ENCODE peak calls at places on chromosomes 6 and 20, in seven cellular contexts. F is fibroblast of mammary gland, S is right lobe of liver, X is retinal pigment epithelial cell, Z is psoas muscle, A is AG09309, O is hepatocyte. V is an unnamed sample.

GRCh38 chr20:24657211-24657610 is 187.8 kb downstream of the SYNDIG1 start:
- DNase-seq in F (peak; percentile 60), S (no peak), X (no peak), Z (no peak), A (no peak), O (peak; percentile 16), V (no peak)

GRCh38 chr6:166318649-166319600 is 10.7 kb upstream of the PRR18 start:
- DNase-seq in F (no peak), S (no peak), X (no peak), Z (no peak), A (no peak), O (no peak), V (no peak)

GRCh38 chr20:6576721-6577120 is 190.8 kb upstream of the BMP2 start:
- DNase-seq in F (peak; percentile 19), S (no peak), X (no peak), Z (no peak), A (no peak), O (no peak), V (no peak)

GRCh38 chr20:58482416-58482815 is 32.8 kb downstream of the APCDD1L start:
- DNase-seq in F (peak; percentile 37), S (no peak), X (no peak), Z (no peak), A (no peak), O (no peak), V (no peak)

GRCh38 chr6:126804255-126805064 is 314.0 kb upstream of the RSPO3 start:
- DNase-seq in F (peak; percentile 66), S (no peak), X (no peak), Z (no peak), A (no peak), O (peak; percentile 61), V (peak; percentile 4)

GRCh38 chr6:105302617-105303128 is 100.2 kb downstream of the PREP start:
- DNase-seq in F (no peak), S (no peak), X (no peak), Z (no peak), A (no peak), O (no peak), V (no peak)

GRCh38 chr6:141610741-141611140 is 522.0 kb upstream of the GJE1 start:
- DNase-seq in F (peak; percentile 29), S (no peak), X (no peak), Z (no peak), A (no peak), O (no peak), V (no peak)

GRCh38 chr20:10710995-10711775 is 37.4 kb upstream of the JAG1 start:
- DNase-seq in F (no peak), S (no peak), X (no peak), Z (no peak), A (no peak), O (peak; percentile 55), V (no peak)

GRCh38 chr6:20953019-20953418 is 418.8 kb downstream of the CDKAL1 start:
- DNase-seq in F (no peak), S (no peak), X (no peak), Z (no peak), A (no peak), O (no peak), V (no peak)

GRCh38 chr20:33697129-33697528 is 10.9 kb upstream of the E2F1 start:
- DNase-seq in F (peak; percentile 82), S (no peak), X (no peak), Z (peak; percentile 65), A (no peak), O (no peak), V (no peak)

GRCh38 chr6:87908978-87909802 is 138.5 kb upstream of the SPACA1 start:
- DNase-seq in F (no peak), S (no peak), X (no peak), Z (no peak), A (no peak), O (no peak), V (no peak)

GRCh38 chr6:142395768-142396231 is 94.0 kb downstream of the ADGRG6 start:
- DNase-seq in F (no peak), S (no peak), X (no peak), Z (no peak), A (no peak), O (no peak), V (peak; percentile 8)

GRCh38 chr20:12455152-12455551 is 537.5 kb downstream of the BTBD3 start:
- DNase-seq in F (no peak), S (no peak), X (no peak), Z (no peak), A (no peak), O (peak; percentile 14), V (no peak)

GRCh38 chr6:56374841-56375369 is 127.5 kb upstream of the COL21A1 start:
- DNase-seq in F (peak; percentile 87), S (no peak), X (no peak), Z (no peak), A (peak; percentile 27), O (no peak), V (no peak)

GRCh38 chr6:169075211-169075621 is 178.4 kb downstream of the THBS2 start:
- DNase-seq in F (peak; percentile 90), S (no peak), X (no peak), Z (peak; percentile 66), A (peak; percentile 86), O (peak; percentile 35), V (no peak)

GRCh38 chr6:31170987-31171671 is 647 bp upstream of the POU5F1 start:
- DNase-seq in F (no peak), S (no peak), X (no peak), Z (no peak), A (no peak), O (no peak), V (no peak)

GRCh38 chr20:32521780-32522524 is 63.2 kb downstream of the NOL4L start:
- DNase-seq in F (peak; percentile 42), S (peak; percentile 74), X (no peak), Z (peak; percentile 45), A (no peak), O (peak; percentile 92), V (no peak)

GRCh38 chr6:27452496-27452897 is 20.4 kb downstream of the ZNF184 start:
- DNase-seq in F (peak; percentile 24), S (no peak), X (no peak), Z (no peak), A (no peak), O (no peak), V (no peak)

GRCh38 chr6:73028124-73028766 is 197.1 kb downstream of the KHDC1L start:
- DNase-seq in F (no peak), S (no peak), X (no peak), Z (no peak), A (no peak), O (no peak), V (no peak)

GRCh38 chr6:38179300-38179699 is 359.8 kb downstream of the ZFAND3 start:
- DNase-seq in F (no peak), S (no peak), X (no peak), Z (no peak), A (no peak), O (no peak), V (no peak)

DNA sequence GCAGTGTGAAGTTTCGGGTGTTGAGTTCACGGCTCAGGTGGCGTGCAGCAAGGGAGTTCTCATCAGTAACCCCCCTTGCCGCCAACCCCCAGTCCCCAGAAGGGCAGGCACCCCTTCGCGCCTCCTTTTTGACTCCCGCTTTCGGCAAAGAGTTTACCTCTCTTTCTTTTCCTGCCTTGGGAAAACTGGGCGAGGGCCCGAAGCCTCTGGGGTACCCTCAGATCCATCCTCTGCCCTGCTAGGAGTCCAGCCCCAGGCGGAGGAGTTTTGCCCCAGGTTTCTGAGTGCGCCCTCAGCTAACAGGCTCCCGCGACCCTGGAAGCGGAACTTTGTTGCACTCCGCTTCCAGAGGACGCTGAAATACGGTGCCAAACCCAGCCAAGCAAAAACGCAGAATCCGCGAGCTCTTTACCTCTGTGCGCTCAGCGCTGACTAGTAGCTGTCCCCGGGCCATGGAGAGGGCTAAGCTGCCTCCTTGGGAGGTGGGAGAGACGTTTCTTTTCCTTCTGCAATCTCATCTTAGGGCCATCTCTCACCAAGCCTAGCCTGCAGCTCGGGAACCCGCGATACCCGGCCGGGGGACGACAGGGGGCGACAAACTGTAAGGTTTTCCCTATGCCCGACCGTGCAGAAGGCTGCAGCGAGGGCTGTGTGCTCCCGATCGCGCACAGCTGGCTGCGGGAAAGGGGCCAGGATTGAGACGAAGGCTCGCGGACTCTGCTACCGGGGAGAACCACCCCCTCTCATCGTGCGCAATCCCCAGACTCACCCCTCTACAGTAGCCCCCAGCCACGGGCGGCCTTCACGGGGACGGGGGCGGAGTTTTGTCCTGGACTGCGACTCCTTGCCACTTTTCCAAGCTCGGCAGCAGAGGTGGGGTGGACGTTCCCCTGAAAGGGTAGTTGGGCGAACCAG is 2.7 kb upstream of the PAX1 start:
- DNase-seq in F (peak; percentile 35), S (peak; percentile 67), X (no peak), Z (peak; percentile 56), A (peak; percentile 1), O (peak; percentile 81), V (no peak)
- TF ChIP-seq CTCF in F (peak; percentile 44), S (peak; percentile 44), X (peak; percentile 51), Z (peak; percentile 25), A (peak; percentile 69), O (peak; percentile 71), V (peak; percentile 46)

DNA sequence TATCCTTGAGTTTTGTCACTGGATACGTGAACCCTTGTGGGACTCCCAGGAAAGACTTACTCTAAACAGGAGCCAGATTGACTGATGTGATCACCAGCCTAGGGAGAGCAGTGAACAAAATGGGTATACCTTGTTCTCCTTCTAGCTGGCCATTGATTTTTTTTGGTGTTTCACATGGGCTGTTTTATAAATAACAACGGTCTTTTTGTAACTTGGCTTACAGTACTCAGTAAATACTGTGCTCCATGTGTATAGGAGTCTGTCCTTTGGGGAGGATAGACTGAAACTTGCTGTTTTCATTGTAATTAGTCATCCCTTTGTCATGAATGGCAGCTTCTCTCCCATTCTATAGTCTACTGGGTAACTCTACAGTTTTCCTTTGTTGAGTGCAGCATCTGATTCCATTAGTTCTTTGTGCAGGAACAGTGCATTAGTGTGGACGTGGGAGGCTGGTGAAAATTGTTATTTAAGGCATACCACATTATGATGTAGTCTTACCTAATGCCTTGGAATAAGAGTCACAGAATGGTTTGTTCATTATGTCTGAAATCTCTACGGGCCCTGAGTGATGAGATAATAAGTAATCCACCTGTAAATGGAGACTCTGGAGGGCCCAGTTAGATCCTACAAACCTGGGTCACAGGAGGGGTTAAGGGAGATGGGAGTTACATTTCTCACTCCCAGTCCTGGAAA is 89.5 kb downstream of the TIAM2 start:
- DNase-seq in F (peak; percentile 32), S (no peak), X (no peak), Z (no peak), A (no peak), O (no peak), V (no peak)
- H3K4me3 ChIP-seq in F (no peak overlapping the region), S (no peak overlapping the region), X (no peak overlapping the region), Z (no peak overlapping the region), A (no peak overlapping the region), O (no peak overlapping the region), V (no peak overlapping the region)

GRCh38 chr6:78808356-78808891 is 58.9 kb upstream of the IRAK1BP1 start:
- DNase-seq in F (no peak), S (no peak), X (no peak), Z (no peak), A (no peak), O (no peak), V (no peak)

GRCh38 chr6:78808933-78809332 is 58.4 kb upstream of the IRAK1BP1 start:
- DNase-seq in F (no peak), S (no peak), X (no peak), Z (no peak), A (no peak), O (no peak), V (no peak)

GRCh38 chr6:78810698-78811097 is 56.7 kb upstream of the IRAK1BP1 start:
- DNase-seq in F (peak; percentile 70), S (peak; percentile 78), X (no peak), Z (no peak), A (peak; percentile 2), O (no peak), V (no peak)

GRCh38 chr6:78810146-78810545 is 57.2 kb upstream of the IRAK1BP1 start:
- DNase-seq in F (peak; percentile 51), S (no peak), X (no peak), Z (no peak), A (peak; percentile 17), O (peak; percentile 67), V (no peak)
- TF ChIP-seq CTCF in F (peak; percentile 66), S (peak; percentile 46), X (peak; percentile 78), Z (no peak), A (peak; percentile 71), O (peak; percentile 60), V (peak; percentile 38)

GRCh38 chr20:38645980-38646858 is 44.6 kb downstream of the ARHGAP40 start:
- DNase-seq in F (peak; percentile 61), S (peak; percentile 78), X (no peak), Z (peak; percentile 69), A (no peak), O (peak; percentile 84), V (peak; percentile 30)
- H3K4me3 ChIP-seq in F (no peak overlapping the region), S (no peak overlapping the region), X (peak overlapping the region; percentile 36), Z (peak overlapping the region; percentile 39), A (peak overlapping the region; percentile 11), O (peak overlapping the region; percentile 39), V (peak overlapping the region; percentile 5)